ENCODE peak calls at places on chromosomes 5 and 9, in five cellular contexts. L is bronchial epithelial cell, M is hepatocyte, D is sigmoid colon, O is upper lobe of left lung. I is an unnamed sample. For H3K36me3, the result is how much of the 10 kb centered on the place peaks cover.

GRCh38 chr9:70569070-70569772 is 154.8 kb upstream of the KLF9 start:
- DNase-seq in D (no peak), M (peak), O (no peak), L (no peak), I (no peak)

GRCh38 chr5:150153957-150154617 is 1.6 kb downstream of the PDGFRB start:
- DNase-seq in M (peak), D (no peak), L (no peak), O (no peak), I (no peak)

GRCh38 chr5:132427285-132428146 is 58.0 kb downstream of the SLC22A5 start:
- DNase-seq in M (peak), O (peak), D (no peak), L (no peak), I (peak)

GRCh38 chr5:155049569-155050383 is 36.2 kb downstream of the KIF4B start:
- DNase-seq in O (no peak), L (peak), M (peak), D (no peak), I (no peak)

GRCh38 chr5:121257621-121258020 is 594.1 kb upstream of the FTMT start:
- DNase-seq in O (no peak), L (no peak), M (no peak), D (no peak), I (no peak)

GRCh38 chr9:81562221-81563019 is 126.9 kb downstream of the TLE1 start:
- DNase-seq in O (no peak), M (peak), L (peak), D (no peak), I (peak)

GRCh38 chr9:120308495-120308894 is 271.5 kb downstream of the CDK5RAP2 start:
- DNase-seq in L (peak), D (no peak), O (no peak), M (no peak), I (no peak)

GRCh38 chr5:66840527-66841013 is 244.4 kb downstream of the MAST4 start:
- DNase-seq in M (no peak), O (no peak), L (peak), D (no peak), I (no peak)

GRCh38 chr5:154756203-154756870 is 1.2 kb downstream of the LARP1 start:
- DNase-seq in D (peak), O (peak), L (no peak), M (peak), I (peak)

GRCh38 chr9:91077624-91078023 is 276.0 kb downstream of the SYK start:
- DNase-seq in L (peak), D (no peak), O (peak), M (no peak), I (no peak)

GRCh38 chr9:31272456-31273295 is 1111.8 kb upstream of the ACO1 start:
- DNase-seq in O (no peak), M (peak), D (no peak), L (peak), I (no peak)

GRCh38 chr9:122446819-122447484 is 30.8 kb downstream of the OR1J1 start:
- DNase-seq in M (no peak), D (no peak), O (no peak), L (no peak), I (no peak)

GRCh38 chr5:44532981-44533380 is 143.8 kb upstream of the FGF10 start:
- DNase-seq in M (no peak), D (no peak), L (no peak), O (no peak), I (no peak)

GRCh38 chr5:90438100-90438499 is 28.5 kb upstream of the CETN3 start:
- DNase-seq in L (peak), O (no peak), M (peak), D (no peak), I (no peak)

GRCh38 chr5:60340965-60341471 is 358.9 kb downstream of the DEPDC1B start:
- DNase-seq in L (no peak), O (no peak), M (no peak), D (no peak), I (no peak)

GRCh38 chr5:60339691-60340191 is 360.2 kb downstream of the DEPDC1B start:
- DNase-seq in O (no peak), D (peak), M (no peak), L (no peak), I (peak)

GRCh38 chr5:60338846-60339245 is 361.1 kb downstream of the DEPDC1B start:
- DNase-seq in D (no peak), L (no peak), O (no peak), M (no peak), I (no peak)

GRCh38 chr5:60343102-60343501 is 356.9 kb downstream of the DEPDC1B start:
- DNase-seq in O (no peak), L (no peak), M (no peak), D (no peak), I (no peak)

GRCh38 chr5:60340326-60340725 is 359.6 kb downstream of the DEPDC1B start:
- DNase-seq in O (no peak), M (no peak), D (no peak), L (no peak), I (no peak)
- H3K4me3 ChIP-seq in O (no peak), M (no peak), D (no peak), L (no peak), I (no peak)

DNA sequence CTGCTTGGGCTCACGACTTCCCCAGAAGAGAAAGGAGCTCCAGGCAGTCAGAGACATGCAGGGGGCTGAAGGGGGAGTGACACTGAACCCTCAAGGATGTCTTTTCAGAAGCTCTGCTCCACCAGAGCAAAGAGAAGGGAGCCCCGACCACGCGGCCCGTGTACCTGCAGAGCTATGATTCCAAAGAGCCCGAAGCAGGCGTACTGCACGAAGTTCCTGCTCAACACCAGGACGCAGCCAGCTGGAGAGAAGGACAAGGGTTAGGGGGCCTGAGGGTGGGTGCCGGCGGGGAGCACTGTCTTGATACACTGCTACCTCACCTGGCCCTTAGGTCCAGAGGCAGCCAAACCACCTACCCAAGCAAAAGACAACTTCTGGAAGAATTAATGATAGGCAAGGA is 9.4 kb downstream of the SURF4 start:
- DNase-seq in M (no peak), L (no peak), D (no peak), O (no peak), I (no peak)
- H3K36me3 ChIP-seq in M (under half), L (under half), D (half or more), O (half or more), I (under half)

DNA sequence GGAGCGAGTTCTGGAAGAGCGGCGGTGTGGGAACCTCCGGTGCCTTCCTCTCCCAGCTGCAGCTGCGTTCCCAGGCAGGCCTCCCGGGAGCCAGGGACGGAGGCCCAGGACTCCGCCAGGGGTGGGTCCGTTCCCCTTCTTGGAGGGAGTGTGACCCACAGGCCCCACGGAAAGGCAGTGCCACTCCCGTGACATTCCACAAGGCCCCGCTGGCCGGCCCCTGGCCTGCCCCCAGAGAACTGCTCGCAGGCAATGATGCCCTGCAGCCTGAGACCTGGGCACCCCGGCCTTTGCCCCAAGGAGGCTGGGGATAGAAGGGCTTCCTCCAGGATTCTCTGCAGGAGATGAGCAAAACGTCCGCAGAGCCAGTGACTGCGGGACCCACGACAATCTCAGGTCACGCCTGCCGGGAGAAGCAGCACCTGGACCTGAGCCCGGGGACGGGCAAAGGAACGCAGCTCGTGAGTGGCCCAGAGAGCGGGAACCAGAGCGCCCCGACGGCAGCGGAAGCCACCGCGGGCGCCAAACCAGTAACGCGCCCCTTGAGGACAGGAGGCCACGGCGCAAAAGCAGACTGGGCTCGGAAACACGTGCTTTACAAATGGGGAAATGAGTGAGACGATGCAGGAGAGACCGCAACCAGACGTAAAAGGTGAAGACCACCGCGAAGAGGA is 9.3 kb downstream of the OBP2B start:
- DNase-seq in L (no peak), O (peak), M (no peak), D (no peak), I (peak)
- H3K4me3 ChIP-seq in L (no peak), O (peak), M (no peak), D (peak), I (peak)

GRCh38 chr5:78364005-78364404 is 3.6 kb downstream of the SCAMP1 start:
- DNase-seq in D (no peak), L (no peak), O (no peak), M (no peak), I (no peak)

GRCh38 chr5:78361226-78361993 is 993 bp downstream of the SCAMP1 start:
- DNase-seq in D (peak), M (peak), O (peak), L (peak), I (no peak)

GRCh38 chr5:78362220-78362619 is 1.8 kb downstream of the SCAMP1 start:
- DNase-seq in O (no peak), M (no peak), D (no peak), L (no peak), I (no peak)

GRCh38 chr5:78359831-78360673 is at the start of gene SCAMP1:
- DNase-seq in D (peak), L (peak), O (peak), M (peak), I (peak)

DNA sequence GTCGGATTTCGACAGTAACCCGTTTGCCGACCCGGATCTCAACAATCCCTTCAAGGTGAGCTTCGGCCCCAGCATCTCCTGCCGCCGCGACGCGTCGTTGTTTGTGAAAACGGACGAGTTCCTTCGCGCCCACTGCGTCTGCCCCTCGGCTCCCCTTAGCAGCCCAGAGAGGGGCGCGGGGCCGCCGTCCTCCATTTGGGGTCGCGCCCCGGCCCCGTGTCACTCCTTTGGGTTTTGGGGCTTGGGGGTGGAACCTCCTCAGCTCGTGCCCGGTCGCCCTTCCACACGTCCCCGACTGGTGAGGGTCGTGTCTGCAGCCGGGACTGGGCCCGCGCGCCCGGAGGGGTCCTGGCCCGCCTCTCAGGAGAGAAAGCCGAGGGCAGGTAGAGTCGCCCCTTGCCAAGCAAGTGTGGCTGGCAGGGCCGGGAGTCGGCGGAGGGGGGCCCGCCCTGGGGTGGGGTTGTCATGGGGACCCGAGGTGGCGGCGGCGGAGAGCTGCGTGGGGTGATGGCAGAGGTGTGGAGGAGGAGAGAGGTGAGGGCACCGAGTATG is 333 bp downstream of the SCAMP1 start:
- DNase-seq in D (peak), O (peak), L (no peak), M (peak), I (peak)
- H3K36me3 ChIP-seq in D (under half), O (under half), L (under half), M (under half), I (under half)

GRCh38 chr5:176780951-176781350 is 29.4 kb upstream of the UNC5A start:
- DNase-seq in D (peak), O (peak), L (no peak), M (no peak), I (no peak)
- H3K4me3 ChIP-seq in D (no peak), O (no peak), L (no peak), M (no peak), I (no peak)

I was measured in psoas muscle.